ENCODE peak calls at places on chromosomes 1 and 21, in nine cellular contexts. U is heart left ventricle, C is A549, B is IMR-90, Z is body of pancreas, E is ovary, L is prostate gland, G is HCT116, D is right lobe of liver. V is an unnamed sample.

GRCh38 chr1:235246022-235246948 is 81.7 kb downstream of the ARID4B start:
- DNase-seq in U (no peak), C (no peak), B (no peak), Z (no peak), E (no peak), L (no peak), G (no peak), D (no peak), V (no peak)

GRCh38 chr1:13700521-13701273 is 709 bp downstream of the PRDM2 start:
- DNase-seq in U (peak; percentile 45), C (peak; percentile 6), B (peak; percentile 20), Z (peak; percentile 25), E (peak; percentile 81), L (peak; percentile 24), G (no peak), D (no peak), V (no peak)

GRCh38 chr1:101283443-101283842 is 46.6 kb downstream of the S1PR1 start:
- DNase-seq in U (no peak), C (no peak), B (no peak), Z (no peak), E (no peak), L (no peak), G (no peak), D (no peak), V (no peak)

GRCh38 chr21:38669186-38669585 is 136.5 kb upstream of the ETS2 start:
- DNase-seq in U (no peak), C (peak; percentile 10), B (peak; percentile 30), Z (no peak), E (no peak), L (no peak), G (no peak), D (no peak), V (no peak)

GRCh38 chr1:32538887-32539583 is at the start of gene ZBTB8A:
- DNase-seq in U (peak; percentile 35), C (peak; percentile 64), B (peak; percentile 52), Z (peak; percentile 64), E (peak; percentile 63), L (peak; percentile 23), G (peak; percentile 54), D (peak; percentile 61), V (peak; percentile 34)

GRCh38 chr1:245412301-245412700 is 257.5 kb downstream of the KIF26B start:
- DNase-seq in U (no peak), C (no peak), B (no peak), Z (no peak), E (no peak), L (no peak), G (no peak), D (no peak), V (no peak)

GRCh38 chr1:38578444-38578951 is 281.1 kb downstream of the RRAGC start:
- DNase-seq in U (no peak), C (no peak), B (no peak), Z (no peak), E (no peak), L (no peak), G (no peak), D (peak; percentile 39), V (no peak)

GRCh38 chr1:184150776-184151531 is 99.4 kb downstream of the TSEN15 start:
- DNase-seq in U (peak; percentile 23), C (no peak), B (peak; percentile 36), Z (no peak), E (peak; percentile 52), L (no peak), G (no peak), D (no peak), V (peak; percentile 88)

GRCh38 chr21:44710294-44710665 is 1.1 kb downstream of the TSPEAR start:
- DNase-seq in U (no peak), C (no peak), B (no peak), Z (no peak), E (peak; percentile 13), L (no peak), G (no peak), D (no peak), V (peak; percentile 63)

DNA sequence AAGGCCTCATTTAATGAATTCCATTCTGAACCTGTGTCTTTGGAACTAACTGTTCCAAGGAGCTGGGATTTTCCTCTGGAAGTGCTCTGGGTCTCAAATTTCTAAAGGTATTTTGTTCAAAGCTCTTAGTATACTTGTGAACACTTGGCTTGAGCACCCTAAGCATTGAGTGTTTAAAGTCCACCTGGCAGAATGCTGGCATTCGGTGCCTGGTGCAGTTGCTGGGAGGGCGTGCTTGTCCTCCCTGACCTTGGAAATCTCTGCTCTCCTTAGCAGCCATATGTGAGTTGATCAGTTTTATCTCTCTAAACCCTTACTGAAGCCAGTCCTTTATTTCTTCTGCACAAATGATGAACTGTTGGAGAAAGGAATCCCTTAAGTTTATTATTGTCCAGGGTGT is 3.0 kb downstream of the MTARC2 start:
- DNase-seq in U (no peak), C (no peak), B (no peak), Z (peak; percentile 44), E (no peak), L (no peak), G (no peak), D (peak; percentile 80), V (no peak)
- H3K4me3 ChIP-seq in U (no peak overlapping the region), C (no peak overlapping the region), B (no peak overlapping the region), Z (no peak overlapping the region), E (no peak overlapping the region), L (no peak overlapping the region), G (no peak overlapping the region), D (peak overlapping the region; percentile 71), V (no peak overlapping the region)

GRCh38 chr1:26477446-26478152 is 5.4 kb downstream of the HMGN2 start:
- DNase-seq in U (no peak), C (no peak), B (peak; percentile 19), Z (no peak), E (no peak), L (no peak), G (no peak), D (no peak), V (no peak)
- TF ChIP-seq POLR2A in U (no peak), C (no peak), B (no peak), Z (no peak), E (no peak), L (no peak), G (no peak), D (no peak), V (no peak)

DNA sequence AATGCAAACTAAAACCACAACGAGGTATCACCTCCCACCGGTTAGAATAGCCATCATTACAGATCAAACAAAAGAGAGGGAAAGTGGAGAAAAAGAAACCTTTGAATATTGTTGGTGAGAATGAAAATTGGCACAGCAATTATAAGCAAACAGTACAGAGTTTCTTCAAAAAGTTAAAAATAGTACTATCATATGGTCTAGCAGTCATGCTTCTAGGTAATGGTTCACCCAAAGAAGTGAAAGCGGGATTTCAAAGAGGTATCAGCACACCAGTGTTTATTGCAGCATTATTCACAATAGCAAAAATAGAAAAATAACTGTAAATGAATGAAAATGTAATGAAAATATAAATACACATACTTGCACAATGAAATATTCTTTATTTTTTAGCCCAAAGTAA is 8.2 kb downstream of the OR2T10 start:
- DNase-seq in U (no peak), C (no peak), B (no peak), Z (no peak), E (no peak), L (no peak), G (no peak), D (no peak), V (no peak)
- TF ChIP-seq CTCF in U (no peak), C (no peak), B (no peak), Z (no peak), E (no peak), L (no peak), G (no peak), D (no peak), V (no peak)

GRCh38 chr1:85708826-85709222 is 591 bp upstream of the ZNHIT6 start:
- DNase-seq in U (no peak), C (peak; percentile 36), B (no peak), Z (no peak), E (no peak), L (no peak), G (no peak), D (no peak), V (no peak)
- H3K4me3 ChIP-seq in U (peak overlapping the region; percentile 84), C (peak overlapping the region; percentile 99), B (no peak overlapping the region), Z (peak overlapping the region; percentile 63), E (peak overlapping the region; percentile 57), L (peak overlapping the region; percentile 68), G (peak overlapping the region; percentile 97), D (peak overlapping the region; percentile 65), V (no peak overlapping the region)

DNA sequence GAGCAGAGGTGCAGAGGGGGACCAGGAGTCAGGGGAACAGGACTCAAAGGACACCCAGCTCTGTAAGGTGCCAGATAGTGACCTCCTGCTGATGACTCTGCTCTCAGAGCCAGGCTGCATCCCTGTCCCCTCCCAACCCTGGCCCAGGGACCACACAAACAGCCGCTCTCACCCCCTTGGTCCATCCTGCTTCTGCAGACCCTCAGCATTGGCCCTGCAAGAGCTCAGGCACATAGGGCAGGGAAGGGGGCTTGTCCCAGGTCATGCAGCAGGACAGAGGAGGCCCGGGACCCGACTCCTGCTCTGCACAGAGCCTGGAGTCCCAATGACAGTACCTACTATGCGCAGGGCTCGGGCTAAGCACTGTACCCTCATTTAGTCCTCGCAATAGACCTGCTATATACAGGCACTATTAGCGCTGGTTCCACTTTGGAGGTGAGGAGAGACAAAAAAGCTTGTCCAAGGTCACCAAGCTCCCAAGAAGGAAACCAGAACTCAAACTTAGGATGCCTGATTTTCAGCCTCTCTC is 15.7 kb downstream of the EPHA2 start:
- DNase-seq in U (no peak), C (no peak), B (no peak), Z (no peak), E (no peak), L (no peak), G (no peak), D (no peak), V (no peak)
- TF ChIP-seq POLR2A in U (no peak), C (no peak), B (no peak), Z (no peak), E (no peak), L (no peak), G (no peak), D (no peak), V (no peak)

GRCh38 chr1:22296701-22297591 is 154.0 kb upstream of the WNT4 start:
- DNase-seq in U (no peak), C (no peak), B (no peak), Z (no peak), E (no peak), L (no peak), G (no peak), D (peak; percentile 40), V (no peak)
- TF ChIP-seq CTCF in U (no peak), C (no peak), B (no peak), Z (no peak), E (no peak), L (no peak), G (no peak), D (no peak), V (no peak)

V was measured in lower leg skin.